ENCODE peak calls at places on chromosomes 1 and 21, in six cellular contexts. Q is left lung; D is lung; N is PC-3; B is CD4-positive, CD25-positive, alpha-beta regulatory T cell; E is heart right ventricle. A is an unnamed sample.

GRCh38 chr1:23558140-23558871 is 995 bp downstream of the ID3 start:
- DNase-seq in Q (peak), D (peak), N (peak), B (peak), E (peak), A (no peak)

GRCh38 chr1:25989860-25990650 is 7.8 kb downstream of the PAFAH2 start:
- DNase-seq in Q (no peak), D (no peak), N (peak), B (no peak), E (no peak), A (no peak)

GRCh38 chr1:207833956-207834660 is 76.8 kb downstream of the CD34 start:
- DNase-seq in Q (no peak), D (no peak), N (no peak), B (no peak), E (no peak), A (no peak)

GRCh38 chr21:17858764-17859163 is 39.6 kb upstream of the C21orf91 start:
- DNase-seq in Q (no peak), D (no peak), N (no peak), B (no peak), E (no peak), A (no peak)

GRCh38 chr1:56803561-56804156 is 15.5 kb downstream of the FYB2 start:
- DNase-seq in Q (no peak), D (no peak), N (peak), B (no peak), E (no peak), A (peak)

GRCh38 chr1:2459757-2460156 is 16.3 kb upstream of the PLCH2 start:
- DNase-seq in Q (no peak), D (no peak), N (peak), B (no peak), E (peak), A (no peak)

GRCh38 chr1:45303582-45304310 is 22.9 kb upstream of the HPDL start:
- DNase-seq in Q (peak), D (peak), N (peak), B (peak), E (peak), A (peak)

GRCh38 chr1:225915538-225915991 is 8.5 kb downstream of the PYCR2 start:
- DNase-seq in Q (no peak), D (no peak), N (no peak), B (no peak), E (no peak), A (no peak)

GRCh38 chr21:46515109-46515508 is 56.4 kb downstream of the DIP2A start:
- DNase-seq in Q (no peak), D (no peak), N (no peak), B (no peak), E (peak), A (no peak)

GRCh38 chr1:86714561-86715244 is 10.3 kb downstream of the SH3GLB1 start:
- DNase-seq in Q (no peak), D (no peak), N (peak), B (no peak), E (no peak), A (no peak)

GRCh38 chr1:150146853-150147542 is 2.7 kb upstream of the PLEKHO1 start:
- DNase-seq in Q (no peak), D (no peak), N (no peak), B (no peak), E (no peak), A (peak)

GRCh38 chr1:67570473-67571143 is 114.4 kb upstream of the GADD45A start:
- DNase-seq in Q (no peak), D (no peak), N (peak), B (no peak), E (no peak), A (no peak)

GRCh38 chr21:41359289-41359688 is 2.5 kb upstream of the MX2 start:
- DNase-seq in Q (no peak), D (peak), N (no peak), B (no peak), E (no peak), A (no peak)

GRCh38 chr1:19456915-19457554 is 28.3 kb downstream of the CAPZB start:
- DNase-seq in Q (no peak), D (no peak), N (no peak), B (no peak), E (no peak), A (no peak)

GRCh38 chr1:65357291-65357960 is 48.1 kb downstream of the DNAJC6 start:
- DNase-seq in Q (no peak), D (no peak), N (no peak), B (no peak), E (no peak), A (no peak)

GRCh38 chr1:33176362-33176850 is 5.4 kb downstream of the TRIM62 start:
- DNase-seq in Q (no peak), D (no peak), N (no peak), B (no peak), E (no peak), A (no peak)

GRCh38 chr1:160432371-160432786 is 32.0 kb downstream of the VANGL2 start:
- DNase-seq in Q (no peak), D (no peak), N (peak), B (no peak), E (no peak), A (no peak)

GRCh38 chr1:37989381-37989930 is 366 bp downstream of the SF3A3 start:
- DNase-seq in Q (peak), D (peak), N (peak), B (peak), E (peak), A (no peak)

GRCh38 chr1:198096390-198096789 is 60.4 kb upstream of the NEK7 start:
- DNase-seq in Q (no peak), D (no peak), N (no peak), B (no peak), E (no peak), A (no peak)

GRCh38 chr1:17603091-17603841 is 63.8 kb downstream of the ARHGEF10L start:
- DNase-seq in Q (no peak), D (no peak), N (no peak), B (no peak), E (no peak), A (no peak)

GRCh38 chr1:35315649-35316048 is 47.1 kb downstream of the ZMYM4 start:
- DNase-seq in Q (no peak), D (no peak), N (no peak), B (no peak), E (no peak), A (no peak)

GRCh38 chr1:243802736-243803135 is 47.3 kb downstream of the AKT3 start:
- DNase-seq in Q (no peak), D (no peak), N (no peak), B (no peak), E (no peak), A (no peak)

GRCh38 chr1:224175615-224176014 is 7.4 kb upstream of the DEGS1 start:
- DNase-seq in Q (no peak), D (no peak), N (no peak), B (no peak), E (peak), A (no peak)

GRCh38 chr1:204611036-204611435 is 74.5 kb downstream of the LRRN2 start:
- DNase-seq in Q (no peak), D (no peak), N (no peak), B (no peak), E (no peak), A (no peak)

GRCh38 chr1:30981172-30981571 is 72.6 kb upstream of the SDC3 start:
- DNase-seq in Q (no peak), D (no peak), N (no peak), B (no peak), E (no peak), A (no peak)

GRCh38 chr1:227489572-227489971 is 73.8 kb upstream of the ZNF678 start:
- DNase-seq in Q (no peak), D (no peak), N (no peak), B (no peak), E (no peak), A (no peak)

GRCh38 chr1:158045639-158046038 is 52.2 kb downstream of the KIRREL1 start:
- DNase-seq in Q (no peak), D (no peak), N (no peak), B (no peak), E (no peak), A (no peak)

GRCh38 chr1:59678809-59679228 is 135.9 kb upstream of the HOOK1 start:
- DNase-seq in Q (no peak), D (no peak), N (peak), B (no peak), E (no peak), A (no peak)

GRCh38 chr1:108830119-108831008 is 26.5 kb downstream of the AKNAD1 start:
- DNase-seq in Q (peak), D (peak), N (peak), B (no peak), E (peak), A (no peak)
- H3K4me3 ChIP-seq in Q (no peak), D (no peak), N (peak), B (no peak), E (no peak), A (no peak)

GRCh38 chr21:26164311-26164710 is 6.3 kb downstream of the APP start:
- DNase-seq in Q (no peak), D (no peak), N (no peak), B (no peak), E (no peak), A (no peak)
- H3K4me3 ChIP-seq in Q (no peak), D (no peak), N (no peak), B (no peak), E (no peak), A (no peak)

DNA sequence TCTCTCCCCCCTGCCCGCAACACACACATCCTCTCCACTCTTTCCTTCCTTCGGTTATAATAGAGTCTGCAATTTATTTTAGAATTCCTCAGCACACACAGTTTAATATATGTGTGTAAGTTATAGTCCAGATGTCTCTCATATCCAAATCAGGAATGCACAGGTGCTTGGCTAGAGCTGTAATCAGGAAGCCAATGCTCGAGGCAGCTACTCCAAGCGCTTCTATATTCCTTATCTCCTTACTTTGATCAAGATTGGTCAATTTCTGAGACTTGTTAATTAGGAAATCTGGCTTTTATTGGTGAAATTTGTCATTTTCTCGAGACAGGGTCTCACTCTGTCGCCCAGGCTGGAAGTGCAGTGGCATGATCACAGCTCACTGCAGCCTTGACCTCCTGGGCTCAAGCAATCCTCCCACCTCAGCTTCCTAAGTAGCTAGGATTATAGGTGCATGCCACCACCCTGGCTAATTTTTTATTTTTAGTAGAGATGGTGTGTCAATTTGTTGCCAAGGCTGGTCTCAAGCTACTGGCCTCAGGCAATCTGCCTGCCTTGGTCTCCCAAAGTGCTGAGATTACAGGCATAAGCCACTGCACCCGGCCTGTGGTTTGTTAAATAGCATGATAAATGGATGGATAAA is 27.7 kb downstream of the RPL5 start:
- DNase-seq in Q (no peak), D (no peak), N (no peak), B (no peak), E (no peak), A (no peak)
- H3K4me3 ChIP-seq in Q (peak), D (no peak), N (peak), B (peak), E (no peak), A (no peak)

DNA sequence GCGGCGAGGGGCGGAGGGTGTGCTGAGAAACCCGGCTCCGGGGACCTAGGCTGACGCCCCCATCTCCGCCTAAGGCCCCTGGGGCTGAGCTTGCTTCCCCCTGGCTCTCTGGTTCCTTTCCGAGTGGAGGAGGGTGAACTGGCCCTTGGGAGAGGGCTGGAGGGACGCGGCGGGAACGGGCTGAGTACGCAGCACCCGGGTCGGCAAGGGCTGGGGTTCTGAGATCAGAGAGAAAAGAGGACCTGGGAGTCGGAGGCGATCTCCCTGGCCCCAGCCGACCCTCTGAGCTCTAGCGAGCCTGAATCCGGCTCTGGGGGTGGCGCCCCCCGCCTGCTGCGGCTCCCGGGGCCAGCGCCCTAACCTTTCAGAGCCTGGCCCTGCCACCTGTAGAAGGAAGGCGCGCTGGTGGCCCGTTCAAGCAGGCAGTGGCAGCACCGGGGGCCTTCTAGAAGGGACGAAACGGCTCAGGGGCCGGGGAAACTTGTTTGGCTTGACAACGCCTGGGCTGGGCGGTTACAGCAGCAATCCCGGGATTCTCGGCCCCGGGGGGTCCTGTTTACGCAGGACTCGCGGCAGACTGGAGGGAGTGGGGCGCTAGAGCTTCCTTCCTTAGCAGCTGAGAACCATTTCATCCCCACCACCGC is 270.9 kb downstream of the FOXD2 start:
- DNase-seq in Q (peak), D (no peak), N (no peak), B (no peak), E (no peak), A (no peak)
- H3K4me3 ChIP-seq in Q (no peak), D (no peak), N (peak), B (no peak), E (peak), A (no peak)

DNA sequence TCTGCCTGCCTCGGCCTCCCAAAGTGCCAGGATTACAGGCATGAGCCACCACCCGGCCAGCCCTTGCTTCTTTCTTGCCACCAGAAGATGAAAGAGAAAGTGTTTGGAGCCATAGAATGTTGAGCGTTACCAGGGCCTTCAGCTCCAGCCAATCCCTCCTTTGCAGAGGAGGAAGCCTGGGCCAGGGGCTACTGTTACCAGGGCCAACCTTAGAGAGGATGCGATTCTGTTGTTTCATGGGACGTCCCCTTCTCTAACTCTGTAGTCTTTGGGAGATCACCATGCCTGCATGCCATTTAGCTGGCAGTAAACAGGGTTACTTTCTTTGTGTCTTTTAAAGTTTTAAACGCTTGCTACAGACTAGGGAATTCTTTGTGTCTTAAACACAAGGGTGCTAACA is 45.8 kb downstream of the CLDN14 start:
- DNase-seq in Q (no peak), D (no peak), N (no peak), B (no peak), E (no peak), A (no peak)
- H3K4me3 ChIP-seq in Q (no peak), D (no peak), N (no peak), B (no peak), E (no peak), A (no peak)

GRCh38 chr1:115089443-115090340 is at the start of gene TSPAN2:
- DNase-seq in Q (peak), D (peak), N (peak), B (peak), E (peak), A (no peak)
- H3K4me3 ChIP-seq in Q (peak), D (peak), N (peak), B (peak), E (peak), A (peak)

DNA sequence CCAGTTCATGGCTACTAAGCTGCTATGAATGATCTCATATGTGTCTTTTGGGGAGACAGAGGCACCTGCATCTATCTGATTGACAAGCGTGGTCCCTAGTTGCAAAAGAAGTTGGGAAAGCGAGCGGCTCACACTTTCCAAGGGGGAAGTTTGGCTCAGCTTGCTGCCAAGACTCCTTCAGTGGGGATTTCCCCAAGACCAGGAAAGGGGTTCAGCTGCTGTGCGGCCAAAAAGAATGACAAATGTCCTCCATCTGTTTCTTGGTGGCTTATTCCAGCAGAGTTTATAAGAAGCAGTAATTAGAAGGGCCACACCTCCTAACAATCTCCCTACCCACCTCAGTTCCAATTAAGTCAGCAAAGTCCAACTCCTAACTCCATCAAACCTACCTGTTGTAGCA is 128.5 kb upstream of the GALNT2 start:
- DNase-seq in Q (no peak), D (no peak), N (no peak), B (no peak), E (no peak), A (no peak)
- H3K4me3 ChIP-seq in Q (no peak), D (no peak), N (no peak), B (no peak), E (no peak), A (no peak)

GRCh38 chr1:183912265-183912886 is 107.5 kb downstream of the RGL1 start:
- DNase-seq in Q (no peak), D (no peak), N (no peak), B (no peak), E (no peak), A (no peak)

GRCh38 chr1:183913556-183913955 is 108.6 kb downstream of the RGL1 start:
- DNase-seq in Q (no peak), D (no peak), N (no peak), B (no peak), E (no peak), A (no peak)

GRCh38 chr1:183910780-183911179 is 105.9 kb downstream of the RGL1 start:
- DNase-seq in Q (no peak), D (no peak), N (no peak), B (no peak), E (no peak), A (no peak)

GRCh38 chr1:183909672-183910071 is 104.8 kb downstream of the RGL1 start:
- DNase-seq in Q (no peak), D (no peak), N (no peak), B (no peak), E (no peak), A (no peak)

DNA sequence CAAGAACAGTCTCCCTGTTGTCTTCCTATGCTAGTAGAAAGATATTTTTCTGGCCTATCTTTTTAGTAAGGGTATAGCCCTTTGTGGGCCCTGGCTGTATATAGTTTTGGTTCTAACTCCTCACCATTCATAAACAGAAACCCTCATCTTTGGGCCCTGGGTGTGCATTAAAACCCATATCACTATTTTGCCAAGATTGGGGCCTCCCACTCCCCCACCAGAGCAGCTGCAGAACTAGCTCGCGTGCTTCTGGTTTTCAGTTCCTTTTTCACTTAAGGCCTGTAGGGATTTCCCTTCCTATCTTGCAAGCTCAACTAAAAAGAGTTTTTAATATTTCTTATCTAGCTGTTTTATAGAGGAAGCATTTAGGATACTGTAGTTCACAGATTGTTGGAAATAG is 106.4 kb downstream of the RGL1 start:
- DNase-seq in Q (no peak), D (no peak), N (no peak), B (no peak), E (no peak), A (no peak)
- H3K4me3 ChIP-seq in Q (no peak), D (no peak), N (no peak), B (no peak), E (no peak), A (no peak)